ENCODE peak calls at places on chromosomes 16 and 17, in eight cellular contexts. V, E, B, D, S, T, F and J are unnamed samples. For H3K9me3 and H3K27me3, the result is how much of the 10 kb centered on the place peaks cover.

GRCh38 chr17:41452276-41452675 is 11.5 kb upstream of the KRT38 start:
- DNase-seq in V (no peak), E (no peak), B (no peak), D (no peak), S (no peak), T (no peak), F (no peak), J (no peak)

GRCh38 chr17:21680366-21680765 is 12.0 kb upstream of the KCNJ18 start:
- DNase-seq in V (no peak), E (no peak), B (no peak), D (no peak), S (peak), T (no peak), F (no peak), J (peak)

GRCh38 chr17:79919862-79920720 is 80.9 kb upstream of the CBX4 start:
- DNase-seq in V (no peak), E (no peak), B (no peak), D (no peak), S (no peak), T (no peak), F (no peak), J (peak)

GRCh38 chr17:57670769-57671545 is 74.1 kb downstream of the CCDC182 start:
- DNase-seq in V (no peak), E (no peak), B (no peak), D (no peak), S (no peak), T (no peak), F (no peak), J (no peak)

GRCh38 chr17:32111141-32111771 is 31.0 kb upstream of the RHOT1 start:
- DNase-seq in V (peak), E (peak), B (peak), D (peak), S (no peak), T (peak), F (peak), J (peak)

GRCh38 chr17:50807014-50807413 is 28.4 kb upstream of the WFIKKN2 start:
- DNase-seq in V (no peak), E (no peak), B (no peak), D (no peak), S (no peak), T (no peak), F (no peak), J (no peak)

GRCh38 chr17:69561462-69561861 is 147.0 kb downstream of the MAP2K6 start:
- DNase-seq in V (no peak), E (no peak), B (no peak), D (no peak), S (no peak), T (no peak), F (no peak), J (no peak)

GRCh38 chr17:5804226-5804625 is 219.9 kb upstream of the NLRP1 start:
- DNase-seq in V (no peak), E (no peak), B (no peak), D (no peak), S (no peak), T (no peak), F (no peak), J (no peak)

GRCh38 chr17:42178817-42179216 is 2.1 kb downstream of the KCNH4 start:
- DNase-seq in V (no peak), E (no peak), B (no peak), D (no peak), S (no peak), T (no peak), F (no peak), J (peak)

GRCh38 chr16:3982216-3982615 is 101.7 kb upstream of the CREBBP start:
- DNase-seq in V (no peak), E (no peak), B (no peak), D (no peak), S (no peak), T (no peak), F (no peak), J (no peak)

GRCh38 chr17:4854181-4854681 is 21.1 kb downstream of the MINK1 start:
- DNase-seq in V (no peak), E (peak), B (no peak), D (no peak), S (no peak), T (no peak), F (no peak), J (no peak)

GRCh38 chr17:66548158-66548557 is 245.7 kb downstream of the PRKCA start:
- DNase-seq in V (peak), E (no peak), B (no peak), D (no peak), S (no peak), T (no peak), F (no peak), J (no peak)

GRCh38 chr16:4660454-4661007 is 32.8 kb upstream of the NUDT16L1 start:
- DNase-seq in V (peak), E (no peak), B (peak), D (no peak), S (no peak), T (peak), F (no peak), J (peak)

GRCh38 chr17:56908061-56908542 is 5.7 kb downstream of the TRIM25 start:
- DNase-seq in V (peak), E (no peak), B (no peak), D (peak), S (no peak), T (peak), F (no peak), J (peak)

GRCh38 chr16:57566436-57566835 is 24.0 kb downstream of the ADGRG5 start:
- DNase-seq in V (no peak), E (no peak), B (no peak), D (no peak), S (no peak), T (no peak), F (no peak), J (no peak)

GRCh38 chr16:20049831-20050230 is 23.9 kb downstream of the GPR139 start:
- DNase-seq in V (no peak), E (no peak), B (no peak), D (no peak), S (no peak), T (peak), F (no peak), J (no peak)

GRCh38 chr17:16283705-16284104 is 66.7 kb downstream of the PIGL start:
- DNase-seq in V (no peak), E (no peak), B (no peak), D (no peak), S (no peak), T (no peak), F (no peak), J (no peak)

GRCh38 chr16:24036614-24037013 is 200.8 kb downstream of the PRKCB start:
- DNase-seq in V (peak), E (no peak), B (peak), D (peak), S (no peak), T (peak), F (peak), J (no peak)

GRCh38 chr16:16021988-16022682 is 72.7 kb downstream of the ABCC1 start:
- DNase-seq in V (no peak), E (peak), B (peak), D (peak), S (peak), T (peak), F (peak), J (peak)

DNA sequence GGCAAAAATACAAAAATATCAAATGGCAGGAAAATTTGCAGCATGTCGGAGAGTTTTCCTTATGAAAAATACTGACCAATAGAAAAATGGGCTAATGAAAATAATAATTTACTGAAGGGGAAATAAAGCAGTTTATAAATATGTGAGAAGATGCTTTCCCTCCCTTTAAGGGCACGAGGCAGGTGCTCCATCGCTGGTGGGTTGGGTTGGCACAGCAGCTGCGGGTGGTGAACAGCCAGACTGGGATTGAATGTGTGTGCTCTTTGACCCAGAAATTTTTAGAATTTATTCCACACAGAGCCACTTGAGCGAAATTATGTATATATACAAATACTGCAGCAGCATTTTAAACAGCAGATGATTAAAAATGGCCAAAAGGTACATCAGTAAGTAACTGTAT is 109.1 kb upstream of the ZNF750 start:
- DNase-seq in V (no peak), E (no peak), B (no peak), D (no peak), S (no peak), T (no peak), F (no peak), J (no peak)
- H3K9me3 ChIP-seq in V (under half), E (half or more), B (under half), D (under half), S (under half), T (under half), F (under half), J (under half)

GRCh38 chr17:7383371-7383741 is 2.5 kb downstream of the TNK1 start:
- DNase-seq in V (no peak), E (no peak), B (no peak), D (no peak), S (no peak), T (no peak), F (no peak), J (no peak)

GRCh38 chr17:7380855-7381683 is at the start of gene TNK1:
- DNase-seq in V (no peak), E (no peak), B (peak), D (no peak), S (peak), T (peak), F (peak), J (peak)

GRCh38 chr17:7382901-7383300 is 2.0 kb downstream of the TNK1 start:
- DNase-seq in V (no peak), E (no peak), B (no peak), D (no peak), S (no peak), T (no peak), F (no peak), J (no peak)

GRCh38 chr17:7383742-7384488 is 3.0 kb downstream of the TNK1 start:
- DNase-seq in V (peak), E (no peak), B (peak), D (no peak), S (no peak), T (no peak), F (peak), J (peak)

DNA sequence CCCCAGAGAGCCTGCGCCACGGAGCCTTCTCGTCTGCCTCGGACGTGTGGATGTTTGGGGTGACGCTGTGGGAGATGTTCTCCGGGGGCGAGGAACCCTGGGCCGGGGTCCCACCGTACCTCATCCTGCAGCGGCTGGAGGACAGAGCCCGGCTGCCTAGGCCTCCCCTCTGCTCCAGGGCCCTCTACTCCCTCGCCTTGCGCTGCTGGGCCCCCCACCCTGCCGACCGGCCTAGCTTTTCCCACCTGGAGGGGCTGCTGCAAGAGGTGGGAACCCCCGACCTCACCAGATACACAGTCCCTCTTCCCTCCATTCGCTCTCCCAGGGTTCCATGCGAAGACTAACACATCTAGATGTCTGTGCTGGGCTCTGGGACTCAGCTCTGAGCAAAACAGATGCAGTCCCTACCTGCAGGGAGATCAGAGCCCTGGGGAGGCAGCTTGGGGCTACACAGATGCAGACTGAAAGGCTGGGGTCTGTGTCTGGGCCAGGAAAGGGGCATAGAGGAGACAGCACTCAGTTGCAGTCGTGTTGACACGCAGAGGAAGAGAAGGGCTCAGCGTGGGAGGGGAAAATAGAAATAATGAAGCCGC is 3.7 kb downstream of the TNK1 start:
- DNase-seq in V (no peak), E (no peak), B (no peak), D (no peak), S (no peak), T (no peak), F (no peak), J (no peak)
- H3K27me3 ChIP-seq in V (under half), E (under half), B (under half), D (under half), S (under half), T (under half), F (half or more), J (under half)

GRCh38 chr17:43226393-43226792 is 2.0 kb downstream of the CCDC200 start:
- DNase-seq in V (no peak), E (no peak), B (no peak), D (peak), S (no peak), T (no peak), F (no peak), J (no peak)
- H3K9me3 ChIP-seq in V (under half), E (under half), B (under half), D (under half), S (under half), T (under half), F (under half), J (under half)

DNA sequence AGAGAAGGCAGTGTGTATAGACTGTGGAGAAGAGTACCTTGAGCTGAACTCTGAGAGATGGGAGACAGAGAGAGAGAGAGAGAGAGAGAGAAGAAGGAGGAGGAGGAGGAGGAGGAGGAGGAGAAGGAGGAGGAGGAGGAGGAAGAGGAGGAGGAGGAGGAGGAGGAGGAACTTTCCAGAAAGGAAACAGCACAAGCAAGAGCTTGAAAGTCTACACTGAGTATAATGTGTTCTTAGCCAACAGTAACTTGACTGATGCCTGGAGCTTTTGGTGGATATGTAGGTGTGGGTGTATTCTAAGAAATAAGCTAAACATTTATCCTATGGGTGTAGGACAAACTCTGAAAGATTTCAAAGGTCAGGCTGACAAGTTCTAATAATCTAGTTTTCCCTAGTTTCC is 116.4 kb downstream of the SNX11 start:
- DNase-seq in V (no peak), E (no peak), B (no peak), D (no peak), S (no peak), T (no peak), F (no peak), J (no peak)
- H3K27me3 ChIP-seq in V (under half), E (half or more), B (under half), D (under half), S (under half), T (under half), F (half or more), J (under half)

GRCh38 chr16:61146429-61146828 is 889.8 kb downstream of the CDH8 start:
- DNase-seq in V (no peak), E (no peak), B (no peak), D (no peak), S (no peak), T (no peak), F (no peak), J (no peak)

GRCh38 chr16:61150351-61150750 is 885.9 kb downstream of the CDH8 start:
- DNase-seq in V (no peak), E (no peak), B (no peak), D (no peak), S (no peak), T (no peak), F (no peak), J (no peak)

GRCh38 chr16:61149709-61150108 is 886.5 kb downstream of the CDH8 start:
- DNase-seq in V (no peak), E (no peak), B (no peak), D (no peak), S (no peak), T (no peak), F (no peak), J (no peak)

GRCh38 chr16:61148930-61149329 is 887.3 kb downstream of the CDH8 start:
- DNase-seq in V (no peak), E (no peak), B (no peak), D (no peak), S (no peak), T (no peak), F (no peak), J (no peak)
- H3K9me3 ChIP-seq in V (under half), E (under half), B (under half), D (under half), S (under half), T (under half), F (under half), J (under half)

GRCh38 chr17:46850688-46851028 is 725 bp upstream of the WNT9B start:
- DNase-seq in V (no peak), E (no peak), B (no peak), D (no peak), S (no peak), T (no peak), F (no peak), J (no peak)
- H3K27me3 ChIP-seq in V (half or more), E (half or more), B (half or more), D (half or more), S (under half), T (under half), F (half or more), J (under half)

GRCh38 chr17:27086526-27086925 is 207.4 kb upstream of the WSB1 start:
- DNase-seq in V (no peak), E (no peak), B (no peak), D (no peak), S (no peak), T (no peak), F (no peak), J (no peak)
- H3K9me3 ChIP-seq in V (under half), E (under half), B (under half), D (under half), S (under half), T (under half), F (under half), J (under half)

GRCh38 chr16:30382398-30383015 is at the start of gene SEPTIN1:
- DNase-seq in V (peak), E (no peak), B (no peak), D (no peak), S (no peak), T (no peak), F (no peak), J (no peak)
- H3K27me3 ChIP-seq in V (under half), E (under half), B (under half), D (under half), S (under half), T (under half), F (under half), J (under half)